ENCODE peak calls at places on chromosomes 3 and 15, in ten cellular contexts. One of them, this sample, is unnamed.

GRCh38 chr3:49349617-49350114 is 8.5 kb downstream of the GPX1 start:
- DNase-seq in activated CD8-positive, alpha-beta memory T cell treated with anti-CD3 and anti-CD28 coated beads, Interleukin-2, amount 10 ng/mL, durations not matched to agents 7 days and 5 days: no peak
- DNase-seq in HFFc6: no peak
- DNase-seq in AG10803: no peak
- DNase-seq in iPS DF 6.9: no peak
- DNase-seq in mesothelial cell of epicardium: no peak
- DNase-seq in GM18507: no peak
- DNase-seq in activated naive CD8-positive, alpha-beta T cell treated with anti-CD3 and anti-CD28 coated beads, Interleukin-2, amount 50 U/mL, for 24 hours: no peak
- DNase-seq in NCI-H2081: no peak
- DNase-seq in activated CD4-positive, alpha-beta T cell treated with anti-CD3 and anti-CD28 coated beads, Interleukin-2, amount 50 U/mL, for 48 hours: no peak
- DNase-seq in this sample: no peak

GRCh38 chr15:95405447-95405846 is 925.1 kb upstream of the NR2F2 start:
- DNase-seq in activated CD8-positive, alpha-beta memory T cell treated with anti-CD3 and anti-CD28 coated beads, Interleukin-2, amount 10 ng/mL, durations not matched to agents 7 days and 5 days: no peak
- DNase-seq in HFFc6: peak; percentile 12
- DNase-seq in AG10803: peak; percentile 8
- DNase-seq in iPS DF 6.9: no peak
- DNase-seq in mesothelial cell of epicardium: no peak
- DNase-seq in GM18507: no peak
- DNase-seq in activated naive CD8-positive, alpha-beta T cell treated with anti-CD3 and anti-CD28 coated beads, Interleukin-2, amount 50 U/mL, for 24 hours: no peak
- DNase-seq in NCI-H2081: no peak
- DNase-seq in activated CD4-positive, alpha-beta T cell treated with anti-CD3 and anti-CD28 coated beads, Interleukin-2, amount 50 U/mL, for 48 hours: no peak
- DNase-seq in this sample: no peak

GRCh38 chr3:5002871-5003247 is 23.6 kb downstream of the BHLHE40 start:
- DNase-seq in activated CD8-positive, alpha-beta memory T cell treated with anti-CD3 and anti-CD28 coated beads, Interleukin-2, amount 10 ng/mL, durations not matched to agents 7 days and 5 days: no peak
- DNase-seq in HFFc6: no peak
- DNase-seq in AG10803: no peak
- DNase-seq in iPS DF 6.9: no peak
- DNase-seq in mesothelial cell of epicardium: no peak
- DNase-seq in GM18507: no peak
- DNase-seq in activated naive CD8-positive, alpha-beta T cell treated with anti-CD3 and anti-CD28 coated beads, Interleukin-2, amount 50 U/mL, for 24 hours: no peak
- DNase-seq in NCI-H2081: no peak
- DNase-seq in activated CD4-positive, alpha-beta T cell treated with anti-CD3 and anti-CD28 coated beads, Interleukin-2, amount 50 U/mL, for 48 hours: no peak
- DNase-seq in this sample: no peak

GRCh38 chr3:159458010-159458409 is 530.6 kb upstream of the IL12A start:
- DNase-seq in activated CD8-positive, alpha-beta memory T cell treated with anti-CD3 and anti-CD28 coated beads, Interleukin-2, amount 10 ng/mL, durations not matched to agents 7 days and 5 days: no peak
- DNase-seq in HFFc6: peak; percentile 97
- DNase-seq in AG10803: peak; percentile 96
- DNase-seq in iPS DF 6.9: no peak
- DNase-seq in mesothelial cell of epicardium: no peak
- DNase-seq in GM18507: no peak
- DNase-seq in activated naive CD8-positive, alpha-beta T cell treated with anti-CD3 and anti-CD28 coated beads, Interleukin-2, amount 50 U/mL, for 24 hours: no peak
- DNase-seq in NCI-H2081: no peak
- DNase-seq in activated CD4-positive, alpha-beta T cell treated with anti-CD3 and anti-CD28 coated beads, Interleukin-2, amount 50 U/mL, for 48 hours: no peak
- DNase-seq in this sample: no peak

GRCh38 chr15:81118361-81118760 is 15.7 kb upstream of the CFAP161 start:
- DNase-seq in activated CD8-positive, alpha-beta memory T cell treated with anti-CD3 and anti-CD28 coated beads, Interleukin-2, amount 10 ng/mL, durations not matched to agents 7 days and 5 days: no peak
- DNase-seq in HFFc6: no peak
- DNase-seq in AG10803: no peak
- DNase-seq in iPS DF 6.9: no peak
- DNase-seq in mesothelial cell of epicardium: no peak
- DNase-seq in GM18507: no peak
- DNase-seq in activated naive CD8-positive, alpha-beta T cell treated with anti-CD3 and anti-CD28 coated beads, Interleukin-2, amount 50 U/mL, for 24 hours: no peak
- DNase-seq in NCI-H2081: no peak
- DNase-seq in activated CD4-positive, alpha-beta T cell treated with anti-CD3 and anti-CD28 coated beads, Interleukin-2, amount 50 U/mL, for 48 hours: no peak
- DNase-seq in this sample: no peak

GRCh38 chr15:27127834-27128570 is 157.0 kb downstream of the GABRG3 start:
- DNase-seq in activated CD8-positive, alpha-beta memory T cell treated with anti-CD3 and anti-CD28 coated beads, Interleukin-2, amount 10 ng/mL, durations not matched to agents 7 days and 5 days: no peak
- DNase-seq in HFFc6: no peak
- DNase-seq in AG10803: no peak
- DNase-seq in iPS DF 6.9: no peak
- DNase-seq in mesothelial cell of epicardium: no peak
- DNase-seq in GM18507: no peak
- DNase-seq in activated naive CD8-positive, alpha-beta T cell treated with anti-CD3 and anti-CD28 coated beads, Interleukin-2, amount 50 U/mL, for 24 hours: no peak
- DNase-seq in NCI-H2081: no peak
- DNase-seq in activated CD4-positive, alpha-beta T cell treated with anti-CD3 and anti-CD28 coated beads, Interleukin-2, amount 50 U/mL, for 48 hours: no peak
- DNase-seq in this sample: no peak

GRCh38 chr3:14598143-14598569 is 53.4 kb upstream of the CCDC174 start:
- DNase-seq in activated CD8-positive, alpha-beta memory T cell treated with anti-CD3 and anti-CD28 coated beads, Interleukin-2, amount 10 ng/mL, durations not matched to agents 7 days and 5 days: peak; percentile 68
- DNase-seq in HFFc6: no peak
- DNase-seq in AG10803: peak; percentile 22
- DNase-seq in iPS DF 6.9: peak; percentile 41
- DNase-seq in mesothelial cell of epicardium: no peak
- DNase-seq in GM18507: no peak
- DNase-seq in activated naive CD8-positive, alpha-beta T cell treated with anti-CD3 and anti-CD28 coated beads, Interleukin-2, amount 50 U/mL, for 24 hours: peak; percentile 65
- DNase-seq in NCI-H2081: no peak
- DNase-seq in activated CD4-positive, alpha-beta T cell treated with anti-CD3 and anti-CD28 coated beads, Interleukin-2, amount 50 U/mL, for 48 hours: peak; percentile 59
- DNase-seq in this sample: no peak

GRCh38 chr15:78620839-78621421 is at the start of gene CHRNA3:
- DNase-seq in activated CD8-positive, alpha-beta memory T cell treated with anti-CD3 and anti-CD28 coated beads, Interleukin-2, amount 10 ng/mL, durations not matched to agents 7 days and 5 days: no peak
- DNase-seq in HFFc6: no peak
- DNase-seq in AG10803: no peak
- DNase-seq in iPS DF 6.9: no peak
- DNase-seq in mesothelial cell of epicardium: no peak
- DNase-seq in GM18507: no peak
- DNase-seq in activated naive CD8-positive, alpha-beta T cell treated with anti-CD3 and anti-CD28 coated beads, Interleukin-2, amount 50 U/mL, for 24 hours: no peak
- DNase-seq in NCI-H2081: peak; percentile 36
- DNase-seq in activated CD4-positive, alpha-beta T cell treated with anti-CD3 and anti-CD28 coated beads, Interleukin-2, amount 50 U/mL, for 48 hours: no peak
- DNase-seq in this sample: no peak

GRCh38 chr15:32919749-32920414 is 202.1 kb downstream of the GREM1 start:
- DNase-seq in activated CD8-positive, alpha-beta memory T cell treated with anti-CD3 and anti-CD28 coated beads, Interleukin-2, amount 10 ng/mL, durations not matched to agents 7 days and 5 days: no peak
- DNase-seq in HFFc6: peak; percentile 89
- DNase-seq in AG10803: peak; percentile 100
- DNase-seq in iPS DF 6.9: no peak
- DNase-seq in mesothelial cell of epicardium: no peak
- DNase-seq in GM18507: no peak
- DNase-seq in activated naive CD8-positive, alpha-beta T cell treated with anti-CD3 and anti-CD28 coated beads, Interleukin-2, amount 50 U/mL, for 24 hours: no peak
- DNase-seq in NCI-H2081: no peak
- DNase-seq in activated CD4-positive, alpha-beta T cell treated with anti-CD3 and anti-CD28 coated beads, Interleukin-2, amount 50 U/mL, for 48 hours: no peak
- DNase-seq in this sample: no peak

GRCh38 chr15:95511680-95512079 is 818.8 kb upstream of the NR2F2 start:
- DNase-seq in activated CD8-positive, alpha-beta memory T cell treated with anti-CD3 and anti-CD28 coated beads, Interleukin-2, amount 10 ng/mL, durations not matched to agents 7 days and 5 days: no peak
- DNase-seq in HFFc6: peak; percentile 51
- DNase-seq in AG10803: peak; percentile 63
- DNase-seq in iPS DF 6.9: no peak
- DNase-seq in mesothelial cell of epicardium: no peak
- DNase-seq in GM18507: no peak
- DNase-seq in activated naive CD8-positive, alpha-beta T cell treated with anti-CD3 and anti-CD28 coated beads, Interleukin-2, amount 50 U/mL, for 24 hours: no peak
- DNase-seq in NCI-H2081: no peak
- DNase-seq in activated CD4-positive, alpha-beta T cell treated with anti-CD3 and anti-CD28 coated beads, Interleukin-2, amount 50 U/mL, for 48 hours: no peak
- DNase-seq in this sample: no peak

GRCh38 chr3:195905970-195906864 is 2.1 kb downstream of the TNK2 start:
- DNase-seq in activated CD8-positive, alpha-beta memory T cell treated with anti-CD3 and anti-CD28 coated beads, Interleukin-2, amount 10 ng/mL, durations not matched to agents 7 days and 5 days: no peak
- DNase-seq in HFFc6: peak; percentile 79
- DNase-seq in AG10803: peak; percentile 48
- DNase-seq in iPS DF 6.9: no peak
- DNase-seq in mesothelial cell of epicardium: no peak
- DNase-seq in GM18507: no peak
- DNase-seq in activated naive CD8-positive, alpha-beta T cell treated with anti-CD3 and anti-CD28 coated beads, Interleukin-2, amount 50 U/mL, for 24 hours: no peak
- DNase-seq in NCI-H2081: peak; percentile 62
- DNase-seq in activated CD4-positive, alpha-beta T cell treated with anti-CD3 and anti-CD28 coated beads, Interleukin-2, amount 50 U/mL, for 48 hours: no peak
- DNase-seq in this sample: no peak

GRCh38 chr3:175146258-175146657 is 287.1 kb downstream of the NAALADL2 start:
- DNase-seq in activated CD8-positive, alpha-beta memory T cell treated with anti-CD3 and anti-CD28 coated beads, Interleukin-2, amount 10 ng/mL, durations not matched to agents 7 days and 5 days: no peak
- DNase-seq in HFFc6: peak; percentile 39
- DNase-seq in AG10803: peak; percentile 34
- DNase-seq in iPS DF 6.9: no peak
- DNase-seq in mesothelial cell of epicardium: no peak
- DNase-seq in GM18507: no peak
- DNase-seq in activated naive CD8-positive, alpha-beta T cell treated with anti-CD3 and anti-CD28 coated beads, Interleukin-2, amount 50 U/mL, for 24 hours: no peak
- DNase-seq in NCI-H2081: peak; percentile 41
- DNase-seq in activated CD4-positive, alpha-beta T cell treated with anti-CD3 and anti-CD28 coated beads, Interleukin-2, amount 50 U/mL, for 48 hours: no peak
- DNase-seq in this sample: no peak

GRCh38 chr3:141050576-141050912 is 603 bp upstream of the SPSB4 start:
- DNase-seq in activated CD8-positive, alpha-beta memory T cell treated with anti-CD3 and anti-CD28 coated beads, Interleukin-2, amount 10 ng/mL, durations not matched to agents 7 days and 5 days: no peak
- DNase-seq in HFFc6: no peak
- DNase-seq in AG10803: no peak
- DNase-seq in iPS DF 6.9: no peak
- DNase-seq in mesothelial cell of epicardium: no peak
- DNase-seq in GM18507: no peak
- DNase-seq in activated naive CD8-positive, alpha-beta T cell treated with anti-CD3 and anti-CD28 coated beads, Interleukin-2, amount 50 U/mL, for 24 hours: peak; percentile 23
- DNase-seq in NCI-H2081: no peak
- DNase-seq in activated CD4-positive, alpha-beta T cell treated with anti-CD3 and anti-CD28 coated beads, Interleukin-2, amount 50 U/mL, for 48 hours: peak; percentile 23
- DNase-seq in this sample: no peak

GRCh38 chr3:42013652-42014442 is 51.9 kb upstream of the ULK4 start:
- DNase-seq in activated CD8-positive, alpha-beta memory T cell treated with anti-CD3 and anti-CD28 coated beads, Interleukin-2, amount 10 ng/mL, durations not matched to agents 7 days and 5 days: peak; percentile 53
- DNase-seq in HFFc6: no peak
- DNase-seq in AG10803: no peak
- DNase-seq in iPS DF 6.9: no peak
- DNase-seq in mesothelial cell of epicardium: no peak
- DNase-seq in GM18507: no peak
- DNase-seq in activated naive CD8-positive, alpha-beta T cell treated with anti-CD3 and anti-CD28 coated beads, Interleukin-2, amount 50 U/mL, for 24 hours: peak; percentile 44
- DNase-seq in NCI-H2081: no peak
- DNase-seq in activated CD4-positive, alpha-beta T cell treated with anti-CD3 and anti-CD28 coated beads, Interleukin-2, amount 50 U/mL, for 48 hours: peak; percentile 49
- DNase-seq in this sample: no peak

GRCh38 chr15:31811641-31812040 is 218.7 kb upstream of the CHRNA7 start:
- DNase-seq in activated CD8-positive, alpha-beta memory T cell treated with anti-CD3 and anti-CD28 coated beads, Interleukin-2, amount 10 ng/mL, durations not matched to agents 7 days and 5 days: no peak
- DNase-seq in HFFc6: no peak
- DNase-seq in AG10803: no peak
- DNase-seq in iPS DF 6.9: no peak
- DNase-seq in mesothelial cell of epicardium: no peak
- DNase-seq in GM18507: no peak
- DNase-seq in activated naive CD8-positive, alpha-beta T cell treated with anti-CD3 and anti-CD28 coated beads, Interleukin-2, amount 50 U/mL, for 24 hours: no peak
- DNase-seq in NCI-H2081: no peak
- DNase-seq in activated CD4-positive, alpha-beta T cell treated with anti-CD3 and anti-CD28 coated beads, Interleukin-2, amount 50 U/mL, for 48 hours: no peak
- DNase-seq in this sample: no peak

GRCh38 chr15:94080416-94080815 is 150.9 kb upstream of the MCTP2 start:
- DNase-seq in activated CD8-positive, alpha-beta memory T cell treated with anti-CD3 and anti-CD28 coated beads, Interleukin-2, amount 10 ng/mL, durations not matched to agents 7 days and 5 days: peak; percentile 66
- DNase-seq in HFFc6: peak; percentile 82
- DNase-seq in AG10803: peak; percentile 65
- DNase-seq in iPS DF 6.9: no peak
- DNase-seq in mesothelial cell of epicardium: no peak
- DNase-seq in GM18507: no peak
- DNase-seq in activated naive CD8-positive, alpha-beta T cell treated with anti-CD3 and anti-CD28 coated beads, Interleukin-2, amount 50 U/mL, for 24 hours: no peak
- DNase-seq in NCI-H2081: no peak
- DNase-seq in activated CD4-positive, alpha-beta T cell treated with anti-CD3 and anti-CD28 coated beads, Interleukin-2, amount 50 U/mL, for 48 hours: no peak
- DNase-seq in this sample: no peak

GRCh38 chr3:79140718-79141117 is 627.1 kb downstream of the ROBO1 start:
- DNase-seq in activated CD8-positive, alpha-beta memory T cell treated with anti-CD3 and anti-CD28 coated beads, Interleukin-2, amount 10 ng/mL, durations not matched to agents 7 days and 5 days: no peak
- DNase-seq in HFFc6: no peak
- DNase-seq in AG10803: peak; percentile 66
- DNase-seq in iPS DF 6.9: no peak
- DNase-seq in mesothelial cell of epicardium: no peak
- DNase-seq in GM18507: no peak
- DNase-seq in activated naive CD8-positive, alpha-beta T cell treated with anti-CD3 and anti-CD28 coated beads, Interleukin-2, amount 50 U/mL, for 24 hours: no peak
- DNase-seq in NCI-H2081: no peak
- DNase-seq in activated CD4-positive, alpha-beta T cell treated with anti-CD3 and anti-CD28 coated beads, Interleukin-2, amount 50 U/mL, for 48 hours: no peak
- DNase-seq in this sample: no peak

GRCh38 chr15:72838311-72838731 is 54.8 kb upstream of the ADPGK start:
- DNase-seq in activated CD8-positive, alpha-beta memory T cell treated with anti-CD3 and anti-CD28 coated beads, Interleukin-2, amount 10 ng/mL, durations not matched to agents 7 days and 5 days: no peak
- DNase-seq in HFFc6: no peak
- DNase-seq in AG10803: peak; percentile 61
- DNase-seq in iPS DF 6.9: no peak
- DNase-seq in mesothelial cell of epicardium: no peak
- DNase-seq in GM18507: no peak
- DNase-seq in activated naive CD8-positive, alpha-beta T cell treated with anti-CD3 and anti-CD28 coated beads, Interleukin-2, amount 50 U/mL, for 24 hours: no peak
- DNase-seq in NCI-H2081: no peak
- DNase-seq in activated CD4-positive, alpha-beta T cell treated with anti-CD3 and anti-CD28 coated beads, Interleukin-2, amount 50 U/mL, for 48 hours: no peak
- DNase-seq in this sample: no peak

GRCh38 chr3:184832044-184832443 is 20.1 kb downstream of the VPS8 start:
- DNase-seq in activated CD8-positive, alpha-beta memory T cell treated with anti-CD3 and anti-CD28 coated beads, Interleukin-2, amount 10 ng/mL, durations not matched to agents 7 days and 5 days: no peak
- DNase-seq in HFFc6: no peak
- DNase-seq in AG10803: no peak
- DNase-seq in iPS DF 6.9: no peak
- DNase-seq in mesothelial cell of epicardium: no peak
- DNase-seq in GM18507: no peak
- DNase-seq in activated naive CD8-positive, alpha-beta T cell treated with anti-CD3 and anti-CD28 coated beads, Interleukin-2, amount 50 U/mL, for 24 hours: no peak
- DNase-seq in NCI-H2081: no peak
- DNase-seq in activated CD4-positive, alpha-beta T cell treated with anti-CD3 and anti-CD28 coated beads, Interleukin-2, amount 50 U/mL, for 48 hours: no peak
- DNase-seq in this sample: no peak

GRCh38 chr15:41936649-41937567 is 35.4 kb downstream of the EHD4 start:
- DNase-seq in activated CD8-positive, alpha-beta memory T cell treated with anti-CD3 and anti-CD28 coated beads, Interleukin-2, amount 10 ng/mL, durations not matched to agents 7 days and 5 days: peak; percentile 89
- DNase-seq in HFFc6: no peak
- DNase-seq in AG10803: no peak
- DNase-seq in iPS DF 6.9: no peak
- DNase-seq in mesothelial cell of epicardium: no peak
- DNase-seq in GM18507: no peak
- DNase-seq in activated naive CD8-positive, alpha-beta T cell treated with anti-CD3 and anti-CD28 coated beads, Interleukin-2, amount 50 U/mL, for 24 hours: peak; percentile 68
- DNase-seq in NCI-H2081: no peak
- DNase-seq in activated CD4-positive, alpha-beta T cell treated with anti-CD3 and anti-CD28 coated beads, Interleukin-2, amount 50 U/mL, for 48 hours: peak; percentile 86
- DNase-seq in this sample: no peak

GRCh38 chr3:171833775-171834460 is 9.2 kb upstream of the TMEM212 start:
- DNase-seq in activated CD8-positive, alpha-beta memory T cell treated with anti-CD3 and anti-CD28 coated beads, Interleukin-2, amount 10 ng/mL, durations not matched to agents 7 days and 5 days: no peak
- DNase-seq in HFFc6: peak; percentile 43
- DNase-seq in AG10803: peak; percentile 52
- DNase-seq in iPS DF 6.9: no peak
- DNase-seq in mesothelial cell of epicardium: no peak
- DNase-seq in GM18507: no peak
- DNase-seq in activated naive CD8-positive, alpha-beta T cell treated with anti-CD3 and anti-CD28 coated beads, Interleukin-2, amount 50 U/mL, for 24 hours: no peak
- DNase-seq in NCI-H2081: peak; percentile 54
- DNase-seq in activated CD4-positive, alpha-beta T cell treated with anti-CD3 and anti-CD28 coated beads, Interleukin-2, amount 50 U/mL, for 48 hours: no peak
- DNase-seq in this sample: no peak

GRCh38 chr15:66004618-66005262 is 135.4 kb downstream of the RAB11A start:
- DNase-seq in activated CD8-positive, alpha-beta memory T cell treated with anti-CD3 and anti-CD28 coated beads, Interleukin-2, amount 10 ng/mL, durations not matched to agents 7 days and 5 days: no peak
- DNase-seq in HFFc6: peak; percentile 9
- DNase-seq in AG10803: peak; percentile 13
- DNase-seq in iPS DF 6.9: no peak
- DNase-seq in mesothelial cell of epicardium: no peak
- DNase-seq in GM18507: no peak
- DNase-seq in activated naive CD8-positive, alpha-beta T cell treated with anti-CD3 and anti-CD28 coated beads, Interleukin-2, amount 50 U/mL, for 24 hours: no peak
- DNase-seq in NCI-H2081: no peak
- DNase-seq in activated CD4-positive, alpha-beta T cell treated with anti-CD3 and anti-CD28 coated beads, Interleukin-2, amount 50 U/mL, for 48 hours: peak; percentile 11
- DNase-seq in this sample: no peak

GRCh38 chr3:131361464-131362421 is 19.8 kb upstream of the NUDT16 start:
- DNase-seq in activated CD8-positive, alpha-beta memory T cell treated with anti-CD3 and anti-CD28 coated beads, Interleukin-2, amount 10 ng/mL, durations not matched to agents 7 days and 5 days: no peak
- DNase-seq in HFFc6: no peak
- DNase-seq in AG10803: peak; percentile 42
- DNase-seq in iPS DF 6.9: peak; percentile 95
- DNase-seq in mesothelial cell of epicardium: peak; percentile 27
- DNase-seq in GM18507: no peak
- DNase-seq in activated naive CD8-positive, alpha-beta T cell treated with anti-CD3 and anti-CD28 coated beads, Interleukin-2, amount 50 U/mL, for 24 hours: no peak
- DNase-seq in NCI-H2081: peak; percentile 49
- DNase-seq in activated CD4-positive, alpha-beta T cell treated with anti-CD3 and anti-CD28 coated beads, Interleukin-2, amount 50 U/mL, for 48 hours: no peak
- DNase-seq in this sample: no peak

GRCh38 chr15:41727143-41727542 is 47.1 kb upstream of the MAPKBP1 start:
- DNase-seq in activated CD8-positive, alpha-beta memory T cell treated with anti-CD3 and anti-CD28 coated beads, Interleukin-2, amount 10 ng/mL, durations not matched to agents 7 days and 5 days: no peak
- DNase-seq in HFFc6: peak; percentile 5
- DNase-seq in AG10803: peak; percentile 31
- DNase-seq in iPS DF 6.9: no peak
- DNase-seq in mesothelial cell of epicardium: no peak
- DNase-seq in GM18507: no peak
- DNase-seq in activated naive CD8-positive, alpha-beta T cell treated with anti-CD3 and anti-CD28 coated beads, Interleukin-2, amount 50 U/mL, for 24 hours: no peak
- DNase-seq in NCI-H2081: no peak
- DNase-seq in activated CD4-positive, alpha-beta T cell treated with anti-CD3 and anti-CD28 coated beads, Interleukin-2, amount 50 U/mL, for 48 hours: no peak
- DNase-seq in this sample: no peak

GRCh38 chr3:168648321-168648720 is 552.6 kb upstream of the GOLIM4 start:
- DNase-seq in activated CD8-positive, alpha-beta memory T cell treated with anti-CD3 and anti-CD28 coated beads, Interleukin-2, amount 10 ng/mL, durations not matched to agents 7 days and 5 days: no peak
- DNase-seq in HFFc6: no peak
- DNase-seq in AG10803: no peak
- DNase-seq in iPS DF 6.9: no peak
- DNase-seq in mesothelial cell of epicardium: no peak
- DNase-seq in GM18507: no peak
- DNase-seq in activated naive CD8-positive, alpha-beta T cell treated with anti-CD3 and anti-CD28 coated beads, Interleukin-2, amount 50 U/mL, for 24 hours: no peak
- DNase-seq in NCI-H2081: no peak
- DNase-seq in activated CD4-positive, alpha-beta T cell treated with anti-CD3 and anti-CD28 coated beads, Interleukin-2, amount 50 U/mL, for 48 hours: no peak
- DNase-seq in this sample: no peak

GRCh38 chr3:115623414-115623868 is at the start of gene GAP43:
- DNase-seq in activated CD8-positive, alpha-beta memory T cell treated with anti-CD3 and anti-CD28 coated beads, Interleukin-2, amount 10 ng/mL, durations not matched to agents 7 days and 5 days: peak; percentile 40
- DNase-seq in HFFc6: peak; percentile 74
- DNase-seq in AG10803: peak; percentile 85
- DNase-seq in iPS DF 6.9: peak; percentile 55
- DNase-seq in mesothelial cell of epicardium: no peak
- DNase-seq in GM18507: no peak
- DNase-seq in activated naive CD8-positive, alpha-beta T cell treated with anti-CD3 and anti-CD28 coated beads, Interleukin-2, amount 50 U/mL, for 24 hours: no peak
- DNase-seq in NCI-H2081: no peak
- DNase-seq in activated CD4-positive, alpha-beta T cell treated with anti-CD3 and anti-CD28 coated beads, Interleukin-2, amount 50 U/mL, for 48 hours: peak; percentile 7
- DNase-seq in this sample: no peak

GRCh38 chr3:45026038-45026437 is at the start of gene CLEC3B:
- DNase-seq in activated CD8-positive, alpha-beta memory T cell treated with anti-CD3 and anti-CD28 coated beads, Interleukin-2, amount 10 ng/mL, durations not matched to agents 7 days and 5 days: no peak
- DNase-seq in HFFc6: peak; percentile 24
- DNase-seq in AG10803: peak; percentile 70
- DNase-seq in iPS DF 6.9: no peak
- DNase-seq in mesothelial cell of epicardium: no peak
- DNase-seq in GM18507: no peak
- DNase-seq in activated naive CD8-positive, alpha-beta T cell treated with anti-CD3 and anti-CD28 coated beads, Interleukin-2, amount 50 U/mL, for 24 hours: no peak
- DNase-seq in NCI-H2081: no peak
- DNase-seq in activated CD4-positive, alpha-beta T cell treated with anti-CD3 and anti-CD28 coated beads, Interleukin-2, amount 50 U/mL, for 48 hours: no peak
- DNase-seq in this sample: no peak

GRCh38 chr15:39260791-39261190 is 320.1 kb upstream of the THBS1 start:
- DNase-seq in activated CD8-positive, alpha-beta memory T cell treated with anti-CD3 and anti-CD28 coated beads, Interleukin-2, amount 10 ng/mL, durations not matched to agents 7 days and 5 days: no peak
- DNase-seq in HFFc6: no peak
- DNase-seq in AG10803: no peak
- DNase-seq in iPS DF 6.9: no peak
- DNase-seq in mesothelial cell of epicardium: no peak
- DNase-seq in GM18507: no peak
- DNase-seq in activated naive CD8-positive, alpha-beta T cell treated with anti-CD3 and anti-CD28 coated beads, Interleukin-2, amount 50 U/mL, for 24 hours: no peak
- DNase-seq in NCI-H2081: no peak
- DNase-seq in activated CD4-positive, alpha-beta T cell treated with anti-CD3 and anti-CD28 coated beads, Interleukin-2, amount 50 U/mL, for 48 hours: no peak
- DNase-seq in this sample: no peak